ENCODE peak calls at places on chromosomes 11 and 22, in ten cellular contexts. U is HS-27A; Y is tibial nerve; W is suprapubic skin; V is stimulated activated CD8-positive, alpha-beta memory T cell treated with anti-CD3 and anti-CD28 coated beads, Interleukin-4, amount 100 ng/mL, for 4 hours; N is neural crest cell; J is AG04450; A is COR-L47; H is endodermal cell; G is fibroblast of the conjunctiva. P is an unnamed sample.

GRCh38 chr11:15493066-15493465 is 378.3 kb downstream of the INSC start:
- DNase-seq in Y (no peak), A (no peak), U (no peak), W (no peak), V (no peak), G (no peak), H (no peak), N (no peak), J (no peak), P (no peak)

GRCh38 chr11:8826901-8827560 is 84.0 kb upstream of the AKIP1 start:
- DNase-seq in H (peak; percentile 53), V (no peak), G (no peak), W (no peak), J (no peak), N (no peak), Y (no peak), U (no peak), A (no peak), P (no peak)

GRCh38 chr11:6546735-6547134 is 49.7 kb downstream of the DNHD1 start:
- DNase-seq in A (no peak), V (no peak), W (no peak), Y (no peak), H (peak; percentile 24), U (no peak), J (no peak), N (no peak), G (no peak), P (no peak)

GRCh38 chr11:104728927-104729326 is 169.3 kb downstream of the CASP12 start:
- DNase-seq in V (no peak), U (no peak), W (no peak), A (no peak), H (peak; percentile 44), Y (no peak), N (no peak), G (no peak), J (no peak), P (no peak)

GRCh38 chr11:45285931-45286632 is at the start of gene SYT13:
- DNase-seq in N (peak; percentile 28), A (peak; percentile 5), U (no peak), J (no peak), V (no peak), G (no peak), Y (no peak), H (peak; percentile 94), W (no peak), P (no peak)

GRCh38 chr22:46052801-46053562 is 76.0 kb upstream of the WNT7B start:
- DNase-seq in N (no peak), H (peak; percentile 48), G (no peak), W (peak; percentile 76), V (no peak), U (no peak), Y (no peak), A (peak; percentile 89), J (no peak), P (peak; percentile 2)

GRCh38 chr22:19723165-19723989 is at the start of gene GP1BB:
- DNase-seq in G (no peak), V (no peak), A (no peak), U (no peak), J (no peak), H (peak; percentile 83), Y (no peak), W (no peak), N (no peak), P (no peak)

GRCh38 chr11:124898711-124899110 is 1.0 kb upstream of the ROBO4 start:
- DNase-seq in J (peak; percentile 21), H (peak; percentile 65), U (peak; percentile 38), W (no peak), N (no peak), Y (peak; percentile 7), G (peak; percentile 64), V (no peak), A (no peak), P (no peak)

GRCh38 chr11:71420455-71421241 is 27.5 kb downstream of the DHCR7 start:
- DNase-seq in V (no peak), J (peak; percentile 3), H (peak; percentile 89), G (no peak), A (peak; percentile 74), U (no peak), W (no peak), N (peak; percentile 57), Y (no peak), P (peak; percentile 16)

GRCh38 chr11:36155770-36156485 is 133.3 kb downstream of the COMMD9 start:
- DNase-seq in W (no peak), A (peak; percentile 63), H (peak; percentile 53), G (no peak), N (no peak), J (peak; percentile 37), V (no peak), Y (no peak), U (no peak), P (no peak)

GRCh38 chr11:120342226-120342625 is 6.0 kb downstream of the ARHGEF12 start:
- DNase-seq in W (no peak), J (no peak), V (no peak), A (no peak), H (no peak), Y (no peak), G (no peak), U (no peak), N (no peak), P (no peak)

GRCh38 chr22:29914991-29915390 is 32.0 kb downstream of the MTMR3 start:
- DNase-seq in W (no peak), N (no peak), V (no peak), J (no peak), A (no peak), G (no peak), U (no peak), Y (no peak), H (no peak), P (no peak)

GRCh38 chr11:114075891-114076441 is 16.5 kb downstream of the ZBTB16 start:
- DNase-seq in G (peak; percentile 70), H (peak; percentile 89), Y (no peak), N (peak; percentile 62), A (no peak), V (no peak), W (peak; percentile 65), U (no peak), J (no peak), P (peak; percentile 64)

GRCh38 chr11:36436084-36436483 is 74.0 kb downstream of the TRAF6 start:
- DNase-seq in H (no peak), A (no peak), W (no peak), N (no peak), G (no peak), Y (no peak), V (no peak), U (no peak), J (no peak), P (no peak)

GRCh38 chr11:47241740-47242400 is 6.7 kb downstream of the ACP2 start:
- DNase-seq in U (no peak), J (no peak), Y (no peak), A (no peak), N (no peak), G (no peak), W (no peak), H (no peak), V (no peak), P (no peak)

GRCh38 chr11:99534812-99535211 is 514.1 kb downstream of the CNTN5 start:
- DNase-seq in W (no peak), J (peak; percentile 4), H (no peak), G (peak; percentile 9), A (no peak), V (no peak), Y (no peak), U (no peak), N (no peak), P (no peak)

GRCh38 chr22:27512283-27512761 is 289.2 kb downstream of the MN1 start:
- DNase-seq in G (peak; percentile 79), J (peak; percentile 83), A (no peak), U (peak; percentile 91), H (no peak), Y (peak; percentile 73), W (peak; percentile 74), V (no peak), N (no peak), P (no peak)

GRCh38 chr22:38417252-38418060 is 37.5 kb downstream of the KCNJ4 start:
- DNase-seq in Y (no peak), U (no peak), G (no peak), W (peak; percentile 49), V (no peak), A (no peak), J (no peak), H (peak; percentile 63), N (no peak), P (no peak)

GRCh38 chr22:40487663-40488249 is 117.4 kb downstream of the SGSM3 start:
- DNase-seq in G (no peak), H (no peak), J (no peak), W (no peak), A (peak; percentile 16), N (no peak), Y (no peak), U (no peak), V (no peak), P (no peak)

GRCh38 chr22:35995345-35995744 is 33.3 kb downstream of the RBFOX2 start:
- DNase-seq in N (no peak), V (no peak), W (no peak), U (no peak), Y (no peak), G (no peak), A (no peak), J (no peak), H (peak; percentile 53), P (no peak)

GRCh38 chr11:19018901-19019300 is 41.6 kb downstream of the MRGPRX2 start:
- DNase-seq in U (no peak), V (no peak), G (no peak), A (no peak), H (peak; percentile 89), W (no peak), Y (no peak), J (no peak), N (peak; percentile 4), P (no peak)

P was measured in HAP-1.